ENCODE peak calls at places on chromosomes 6 and 20, in four cellular contexts. One of them, this sample, is unnamed.
A peak's percentile ranks its signal among the peaks of the same experiment; 100 is the strongest.

GRCh38 chr6:84182001-84182400 is 45.4 kb downstream of the CEP162 start:
- DNase-seq in HepG2: no peak
- DNase-seq in PC-3: no peak
- DNase-seq in HCT116: no peak
- DNase-seq in this sample: no peak

GRCh38 chr20:2470051-2470431 is 548 bp downstream of the SNRPB start:
- DNase-seq in HCT116: no peak
- DNase-seq in PC-3: peak; percentile 48
- DNase-seq in HepG2: peak; percentile 65
- DNase-seq in this sample: peak; percentile 36

GRCh38 chr20:58585753-58586540 is 65.1 kb upstream of the STX16 start:
- DNase-seq in PC-3: no peak
- DNase-seq in HCT116: no peak
- DNase-seq in HepG2: no peak
- DNase-seq in this sample: no peak

GRCh38 chr20:4230651-4231050 is 215.3 kb upstream of the RNF24 start:
- DNase-seq in HepG2: no peak
- DNase-seq in PC-3: no peak
- DNase-seq in HCT116: no peak
- DNase-seq in this sample: no peak

GRCh38 chr6:42120895-42121865 is 21.2 kb downstream of the C6orf132 start:
- DNase-seq in HepG2: no peak
- DNase-seq in HCT116: no peak
- DNase-seq in PC-3: peak; percentile 56
- DNase-seq in this sample: no peak

GRCh38 chr6:31901953-31902643 is at the start of gene ZBTB12:
- DNase-seq in PC-3: peak; percentile 96
- DNase-seq in HCT116: peak; percentile 89
- DNase-seq in HepG2: peak; percentile 96
- DNase-seq in this sample: peak; percentile 99

GRCh38 chr20:36318166-36318565 is 12.0 kb downstream of the DLGAP4 start:
- DNase-seq in HCT116: no peak
- DNase-seq in HepG2: no peak
- DNase-seq in PC-3: no peak
- DNase-seq in this sample: no peak

GRCh38 chr20:44738779-44739477 is 6.7 kb upstream of the KCNK15 start:
- DNase-seq in PC-3: peak; percentile 80
- DNase-seq in HepG2: peak; percentile 89
- DNase-seq in HCT116: peak; percentile 89
- DNase-seq in this sample: peak; percentile 93

GRCh38 chr20:50588034-50588736 is 78.0 kb downstream of the PTPN1 start:
- DNase-seq in HCT116: peak; percentile 39
- DNase-seq in HepG2: peak; percentile 67
- DNase-seq in PC-3: peak; percentile 86
- DNase-seq in this sample: peak; percentile 88

GRCh38 chr6:14762077-14762476 is 483.8 kb upstream of the JARID2 start:
- DNase-seq in HCT116: no peak
- DNase-seq in HepG2: peak; percentile 23
- DNase-seq in PC-3: no peak
- DNase-seq in this sample: no peak

GRCh38 chr6:114389111-114389510 is 46.3 kb upstream of the HS3ST5 start:
- DNase-seq in HCT116: no peak
- DNase-seq in PC-3: no peak
- DNase-seq in HepG2: no peak
- DNase-seq in this sample: peak; percentile 46

GRCh38 chr20:13744403-13744802 is 40.3 kb downstream of the ESF1 start:
- DNase-seq in HepG2: no peak
- DNase-seq in PC-3: peak; percentile 5
- DNase-seq in HCT116: no peak
- DNase-seq in this sample: no peak

GRCh38 chr6:73290435-73290834 is 27.4 kb upstream of the KHDC1 start:
- DNase-seq in HepG2: no peak
- DNase-seq in PC-3: peak; percentile 36
- DNase-seq in HCT116: no peak
- DNase-seq in this sample: no peak

GRCh38 chr6:142478117-142478516 is 176.3 kb downstream of the ADGRG6 start:
- DNase-seq in PC-3: peak; percentile 40
- DNase-seq in HCT116: peak; percentile 48
- DNase-seq in HepG2: peak; percentile 46
- DNase-seq in this sample: peak; percentile 51

GRCh38 chr6:148273962-148274752 is 68.5 kb upstream of the SASH1 start:
- DNase-seq in PC-3: no peak
- DNase-seq in HepG2: no peak
- DNase-seq in HCT116: no peak
- DNase-seq in this sample: no peak

GRCh38 chr20:44137210-44137781 is 49.7 kb downstream of the JPH2 start:
- DNase-seq in HepG2: no peak
- DNase-seq in HCT116: no peak
- DNase-seq in PC-3: no peak
- DNase-seq in this sample: peak; percentile 60

GRCh38 chr6:132746049-132746448 is 11.7 kb downstream of the VNN2 start:
- DNase-seq in HCT116: no peak
- DNase-seq in PC-3: no peak
- DNase-seq in HepG2: no peak
- DNase-seq in this sample: no peak

GRCh38 chr6:69063401-69063800 is 428.3 kb downstream of the ADGRB3 start:
- DNase-seq in HCT116: no peak
- DNase-seq in HepG2: no peak
- DNase-seq in PC-3: no peak
- DNase-seq in this sample: no peak

GRCh38 chr6:149567194-149567586 is 1.0 kb downstream of the GINM1 start:
- DNase-seq in PC-3: no peak
- DNase-seq in HepG2: no peak
- DNase-seq in HCT116: no peak
- DNase-seq in this sample: no peak

GRCh38 chr20:59004763-59005522 is 2.1 kb downstream of the CTSZ start:
- DNase-seq in HCT116: no peak
- DNase-seq in HepG2: peak; percentile 71
- DNase-seq in PC-3: no peak
- DNase-seq in this sample: no peak

GRCh38 chr6:123763904-123764303 is 39.8 kb upstream of the NKAIN2 start:
- DNase-seq in PC-3: no peak
- DNase-seq in HepG2: no peak
- DNase-seq in HCT116: no peak
- DNase-seq in this sample: no peak

GRCh38 chr20:23305098-23305497 is 45.5 kb upstream of the NXT1 start:
- DNase-seq in HCT116: no peak
- DNase-seq in HepG2: no peak
- DNase-seq in PC-3: no peak
- DNase-seq in this sample: no peak

GRCh38 chr6:43713611-43714310 is 26.2 kb upstream of the MRPS18A start:
- DNase-seq in HepG2: no peak
- DNase-seq in PC-3: no peak
- DNase-seq in HCT116: no peak
- DNase-seq in this sample: no peak

GRCh38 chr20:7966176-7966575 is 25.9 kb upstream of the HAO1 start:
- DNase-seq in PC-3: no peak
- DNase-seq in HepG2: no peak
- DNase-seq in HCT116: no peak
- DNase-seq in this sample: no peak

GRCh38 chr20:38997622-38998021 is 35.5 kb downstream of the DHX35 start:
- DNase-seq in HepG2: no peak
- DNase-seq in PC-3: no peak
- DNase-seq in HCT116: no peak
- DNase-seq in this sample: peak; percentile 17

GRCh38 chr20:46264391-46265266 is 43.7 kb downstream of the CDH22 start:
- DNase-seq in HCT116: no peak
- DNase-seq in HepG2: no peak
- DNase-seq in PC-3: no peak
- DNase-seq in this sample: no peak

GRCh38 chr6:85468326-85468725 is 18.4 kb downstream of the NT5E start:
- DNase-seq in HCT116: no peak
- DNase-seq in HepG2: peak; percentile 28
- DNase-seq in PC-3: no peak
- DNase-seq in this sample: no peak

GRCh38 chr6:169589293-169589692 is 112.5 kb downstream of the WDR27 start:
- DNase-seq in HCT116: no peak
- DNase-seq in PC-3: no peak
- DNase-seq in HepG2: no peak
- DNase-seq in this sample: no peak

GRCh38 chr20:53959849-53960585 is 110.4 kb downstream of the BCAS1 start:
- DNase-seq in HCT116: no peak
- DNase-seq in PC-3: peak; percentile 27
- DNase-seq in HepG2: peak; percentile 57
- DNase-seq in this sample: no peak

GRCh38 chr6:113953346-113953745 is 17.6 kb downstream of the HDAC2 start:
- DNase-seq in PC-3: peak; percentile 53
- DNase-seq in HepG2: no peak
- DNase-seq in HCT116: no peak
- DNase-seq in this sample: no peak

GRCh38 chr6:151370509-151371078 is 20.8 kb downstream of the ZBTB2 start:
- DNase-seq in PC-3: peak; percentile 11
- DNase-seq in HCT116: no peak
- DNase-seq in HepG2: no peak
- DNase-seq in this sample: peak; percentile 50

GRCh38 chr6:88480822-88481221 is 314.7 kb upstream of the CNR1 start:
- DNase-seq in HepG2: no peak
- DNase-seq in HCT116: no peak
- DNase-seq in PC-3: no peak
- DNase-seq in this sample: no peak

GRCh38 chr20:44089987-44090674 is 96.9 kb downstream of the JPH2 start:
- DNase-seq in HepG2: peak; percentile 25
- DNase-seq in PC-3: peak; percentile 44
- DNase-seq in HCT116: peak; percentile 61
- DNase-seq in this sample: no peak

GRCh38 chr6:13472099-13472498 is 15.3 kb downstream of the GFOD1 start:
- DNase-seq in HepG2: no peak
- DNase-seq in PC-3: no peak
- DNase-seq in HCT116: no peak
- DNase-seq in this sample: no peak

GRCh38 chr20:22389836-22390542 is 194.4 kb downstream of the FOXA2 start:
- DNase-seq in HepG2: peak; percentile 46
- DNase-seq in HCT116: peak; percentile 94
- DNase-seq in PC-3: peak; percentile 99
- DNase-seq in this sample: peak; percentile 83

GRCh38 chr20:17775600-17775999 is 75.8 kb downstream of the BANF2 start:
- DNase-seq in PC-3: no peak
- DNase-seq in HCT116: no peak
- DNase-seq in HepG2: no peak
- DNase-seq in this sample: no peak

GRCh38 chr20:57473246-57474042 is 51.5 kb downstream of the CTCFL start:
- DNase-seq in HepG2: no peak
- DNase-seq in PC-3: no peak
- DNase-seq in HCT116: no peak
- DNase-seq in this sample: peak; percentile 36

GRCh38 chr6:78947962-78948361 is 80.6 kb downstream of the IRAK1BP1 start:
- DNase-seq in HCT116: no peak
- DNase-seq in PC-3: peak; percentile 49
- DNase-seq in HepG2: no peak
- DNase-seq in this sample: no peak

GRCh38 chr6:145347256-145347655 is 388.1 kb downstream of the EPM2A start:
- DNase-seq in HCT116: no peak
- DNase-seq in PC-3: no peak
- DNase-seq in HepG2: no peak
- DNase-seq in this sample: no peak
- H4K20me1 ChIP-seq in HCT116: no peaks in the 10 kb centered on the region
- H4K20me1 ChIP-seq in PC-3: no peaks in the 10 kb centered on the region
- H4K20me1 ChIP-seq in HepG2: no peaks in the 10 kb centered on the region
- H4K20me1 ChIP-seq in this sample: no peaks in the 10 kb centered on the region

DNA sequence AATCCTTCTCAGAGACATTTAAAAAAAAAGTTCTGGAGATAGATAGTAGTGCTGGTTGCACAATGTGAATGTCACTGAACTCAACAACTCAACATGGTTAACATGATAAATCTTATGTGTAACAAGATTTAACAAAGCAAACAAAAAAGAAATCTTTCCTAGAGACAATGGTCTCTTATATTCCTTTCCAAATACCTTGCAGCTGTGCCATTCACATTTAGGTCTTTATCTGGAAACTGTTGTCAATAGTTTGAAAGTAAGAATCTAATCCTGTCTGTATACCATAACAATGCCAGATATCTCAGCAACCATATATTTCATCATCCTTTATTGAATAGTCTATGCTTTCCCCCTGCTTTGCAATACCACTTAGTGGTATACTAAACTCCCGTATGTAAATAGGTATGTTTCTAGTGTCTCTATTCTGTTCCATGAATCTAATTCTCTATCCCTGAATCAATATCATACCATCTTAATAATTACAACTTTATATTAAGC is 2.1 kb downstream of the SERAC1 start:
- DNase-seq in HCT116: no peak
- DNase-seq in HepG2: peak; percentile 43
- DNase-seq in PC-3: no peak
- DNase-seq in this sample: no peak
- H3K36me3 ChIP-seq in HCT116: no peaks in the 10 kb centered on the region
- H3K36me3 ChIP-seq in HepG2: no peaks in the 10 kb centered on the region
- H3K36me3 ChIP-seq in PC-3: no peaks in the 10 kb centered on the region
- H3K36me3 ChIP-seq in this sample: no peaks in the 10 kb centered on the region

DNA sequence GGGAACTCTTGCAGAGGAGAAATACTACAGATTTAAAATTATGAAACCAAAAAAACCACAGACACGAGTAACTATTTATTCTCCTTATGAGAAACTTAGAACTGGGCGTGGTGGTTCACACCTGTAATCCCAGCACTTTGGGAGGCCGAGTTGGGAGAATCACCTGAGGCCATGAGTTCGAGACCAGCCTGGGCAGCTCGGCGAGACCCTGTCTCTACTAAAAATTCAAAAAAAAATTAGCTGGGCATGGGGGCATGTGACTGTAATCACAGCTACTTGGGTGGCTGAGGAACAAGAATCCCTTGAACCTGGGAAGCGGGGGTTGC is 36.8 kb downstream of the SSR1 start:
- DNase-seq in PC-3: no peak
- DNase-seq in HepG2: no peak
- DNase-seq in HCT116: no peak
- DNase-seq in this sample: no peak
- H4K20me1 ChIP-seq in PC-3: no peaks in the 10 kb centered on the region
- H4K20me1 ChIP-seq in HepG2: no peaks in the 10 kb centered on the region
- H4K20me1 ChIP-seq in HCT116: no peaks in the 10 kb centered on the region
- H4K20me1 ChIP-seq in this sample: no peaks in the 10 kb centered on the region

GRCh38 chr6:125789576-125790402 is 971 bp upstream of the NCOA7 start:
- DNase-seq in HepG2: peak; percentile 54
- DNase-seq in HCT116: no peak
- DNase-seq in PC-3: no peak
- DNase-seq in this sample: peak; percentile 63
- H3K36me3 ChIP-seq in HepG2: no peaks in the 10 kb centered on the region
- H3K36me3 ChIP-seq in HCT116: no peaks in the 10 kb centered on the region
- H3K36me3 ChIP-seq in PC-3: no peaks in the 10 kb centered on the region
- H3K36me3 ChIP-seq in this sample: no peaks in the 10 kb centered on the region